ENCODE peak calls at places on chromosomes 5 and 9, in six cellular contexts. W, P, M, Z, C and O are unnamed samples.

GRCh38 chr9:115121140-115121710 is 3.3 kb upstream of the TNC start:
- DNase-seq in W (no peak), P (no peak), M (no peak), Z (no peak), C (no peak), O (no peak)

GRCh38 chr9:79588488-79588887 is 16.7 kb downstream of the TLE4 start:
- DNase-seq in W (no peak), P (no peak), M (no peak), Z (no peak), C (no peak), O (no peak)

GRCh38 chr9:98536542-98537173 is 172.1 kb downstream of the GABBR2 start:
- DNase-seq in W (no peak), P (peak; percentile 49), M (no peak), Z (no peak), C (no peak), O (no peak)

GRCh38 chr9:115939065-115939765 is 214.4 kb upstream of the PAPPA start:
- DNase-seq in W (no peak), P (no peak), M (no peak), Z (no peak), C (no peak), O (no peak)

GRCh38 chr9:131289301-131290038 is at the start of gene PLPP7:
- DNase-seq in W (peak; percentile 85), P (peak; percentile 54), M (no peak), Z (no peak), C (no peak), O (no peak)

GRCh38 chr5:167514461-167514860 is 777.0 kb upstream of the WWC1 start:
- DNase-seq in W (no peak), P (no peak), M (no peak), Z (no peak), C (no peak), O (no peak)

GRCh38 chr9:92406506-92406905 is 2.1 kb upstream of the OGN start:
- DNase-seq in W (peak; percentile 33), P (peak; percentile 7), M (no peak), Z (peak; percentile 10), C (no peak), O (no peak)

GRCh38 chr9:86660146-86660545 is 287.2 kb downstream of the GAS1 start:
- DNase-seq in W (no peak), P (no peak), M (no peak), Z (no peak), C (no peak), O (peak; percentile 19)

GRCh38 chr9:78778314-78778713 is 481.4 kb downstream of the PSAT1 start:
- DNase-seq in W (no peak), P (no peak), M (no peak), Z (no peak), C (no peak), O (no peak)

GRCh38 chr9:112061152-112061740 is 113.9 kb downstream of the SUSD1 start:
- DNase-seq in W (peak; percentile 79), P (peak; percentile 32), M (peak; percentile 14), Z (no peak), C (peak; percentile 55), O (peak; percentile 61)

GRCh38 chr9:136539427-136540412 is 6.1 kb downstream of the NOTCH1 start:
- DNase-seq in W (peak; percentile 88), P (peak; percentile 86), M (peak; percentile 73), Z (peak; percentile 64), C (peak; percentile 83), O (no peak)

GRCh38 chr9:136740971-136741884 is 1.5 kb downstream of the LCN10 start:
- DNase-seq in W (peak; percentile 53), P (peak; percentile 67), M (peak; percentile 78), Z (no peak), C (peak; percentile 69), O (no peak)

GRCh38 chr9:129496187-129497063 is 124.5 kb downstream of the C9orf50 start:
- DNase-seq in W (peak; percentile 96), P (peak; percentile 98), M (peak; percentile 96), Z (peak; percentile 94), C (peak; percentile 96), O (no peak)
- TF ChIP-seq POLR2A in W (peak; percentile 86), P (no peak), M (peak; percentile 61), Z (peak; percentile 86), C (peak; percentile 75), O (peak; percentile 17)

GRCh38 chr5:142432369-142432863 is 107.6 kb upstream of the SPRY4 start:
- DNase-seq in W (no peak), P (peak; percentile 43), M (peak; percentile 97), Z (peak; percentile 12), C (peak; percentile 86), O (no peak)
- TF ChIP-seq POLR2A in W (no peak), P (no peak), M (no peak), Z (no peak), C (no peak), O (no peak)

DNA sequence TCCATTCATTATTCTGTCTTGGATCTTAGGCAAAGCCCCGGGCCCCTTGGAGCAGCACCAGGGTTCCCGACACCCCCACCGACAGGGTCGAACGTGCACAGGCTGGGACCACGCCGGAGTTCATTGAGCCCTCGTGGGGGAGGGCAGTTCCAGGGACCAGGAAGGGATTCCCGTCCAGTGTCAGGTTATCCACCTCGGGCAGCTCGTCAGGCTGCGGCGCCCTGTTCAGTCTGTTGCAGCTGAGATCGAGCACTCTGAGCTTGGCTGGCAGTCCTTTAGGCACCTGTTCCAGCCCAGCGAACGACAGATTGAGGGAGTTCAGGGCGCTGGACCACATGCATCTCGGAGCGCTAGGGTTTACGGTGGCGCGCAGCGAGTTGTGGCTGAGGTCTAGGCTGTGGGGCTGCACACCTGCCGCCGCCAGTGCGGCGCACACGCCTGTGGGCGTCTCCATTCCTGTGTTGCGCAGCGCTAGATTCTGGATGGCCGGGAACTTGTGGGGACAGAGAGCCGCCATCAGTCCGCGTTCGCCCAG is 1.1 kb downstream of the CD14 start:
- DNase-seq in W (peak; percentile 36), P (peak; percentile 64), M (peak; percentile 70), Z (no peak), C (no peak), O (no peak)
- TF ChIP-seq POLR2A in W (no peak), P (peak; percentile 4), M (no peak), Z (no peak), C (no peak), O (no peak)

DNA sequence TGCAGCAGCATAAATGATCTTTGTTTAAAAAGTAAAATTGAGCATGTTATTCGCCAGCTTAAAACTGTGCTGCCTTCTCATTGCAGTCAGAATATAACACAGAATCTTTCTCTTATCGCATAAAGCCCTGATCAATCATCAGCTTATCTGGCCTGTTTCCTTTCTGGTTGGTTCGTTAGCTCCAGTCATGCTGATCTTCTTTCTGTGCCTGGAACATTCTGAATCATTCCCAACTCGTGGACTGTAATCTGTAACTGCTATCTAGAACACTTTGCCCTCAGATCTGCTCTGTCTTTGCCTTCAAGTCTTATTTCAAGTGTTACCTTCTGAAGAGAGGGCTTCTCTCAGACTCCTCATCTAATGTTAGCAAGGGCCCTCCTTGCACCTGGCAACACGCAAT is 11.9 kb upstream of the FER start:
- DNase-seq in W (peak; percentile 33), P (peak; percentile 32), M (no peak), Z (no peak), C (no peak), O (no peak)
- TF ChIP-seq POLR2A in W (peak; percentile 24), P (no peak), M (no peak), Z (no peak), C (no peak), O (no peak)

GRCh38 chr9:127608104-127608966 is 3.7 kb upstream of the STXBP1 start:
- DNase-seq in W (peak; percentile 76), P (peak; percentile 87), M (peak; percentile 90), Z (peak; percentile 53), C (peak; percentile 81), O (peak; percentile 59)
- TF ChIP-seq POLR2A in W (no peak), P (no peak), M (no peak), Z (no peak), C (no peak), O (no peak)

GRCh38 chr5:76845890-76846289 is 3.9 kb upstream of the S100Z start:
- DNase-seq in W (no peak), P (no peak), M (no peak), Z (no peak), C (no peak), O (no peak)

GRCh38 chr5:76851713-76852369 is 2.0 kb downstream of the S100Z start:
- DNase-seq in W (no peak), P (no peak), M (no peak), Z (no peak), C (no peak), O (no peak)

GRCh38 chr5:76852716-76853115 is 2.9 kb downstream of the S100Z start:
- DNase-seq in W (no peak), P (no peak), M (no peak), Z (no peak), C (no peak), O (no peak)

GRCh38 chr5:76850543-76851140 is 828 bp downstream of the S100Z start:
- DNase-seq in W (no peak), P (no peak), M (no peak), Z (no peak), C (no peak), O (no peak)

GRCh38 chr5:76849767-76850291 is at the start of gene S100Z:
- DNase-seq in W (no peak), P (no peak), M (no peak), Z (no peak), C (no peak), O (no peak)
- TF ChIP-seq POLR2A in W (no peak), P (no peak), M (no peak), Z (no peak), C (no peak), O (no peak)

GRCh38 chr5:1344975-1345838 is at the start of gene CLPTM1L:
- DNase-seq in W (peak; percentile 84), P (peak; percentile 90), M (peak; percentile 88), Z (peak; percentile 81), C (peak; percentile 90), O (peak; percentile 99)
- TF ChIP-seq POLR2A in W (peak; percentile 81), P (peak; percentile 73), M (no peak), Z (peak; percentile 56), C (peak; percentile 34), O (peak; percentile 70)